ENCODE peak calls at places on chromosomes 7 and 10, in six cellular contexts. Q is progenitor cell of endocrine pancreas; O is stimulated activated CD4-positive, alpha-beta T cell treated with anti-CD3 and anti-CD28 coated beads, Interleukin-2, amount 100 ng/mL, for 48 hours; P is GM12892; L is AML-193; R is HT1080. Y is an unnamed sample.

GRCh38 chr7:107592361-107593024 is 12.4 kb downstream of the BCAP29 start:
- DNase-seq in L (no peak), R (no peak), Q (no peak), O (no peak), P (no peak), Y (no peak)

GRCh38 chr7:151368136-151368571 is 26.5 kb downstream of the NUB1 start:
- DNase-seq in L (peak), R (peak), Q (peak), P (peak), O (peak), Y (peak)

GRCh38 chr7:18958627-18959026 is 158.8 kb downstream of the TWIST1 start:
- DNase-seq in R (peak), L (no peak), Q (no peak), O (no peak), P (no peak), Y (no peak)

GRCh38 chr7:153087498-153087897 is 327.9 kb downstream of the ACTR3B start:
- DNase-seq in O (no peak), Q (no peak), P (no peak), L (no peak), R (no peak), Y (no peak)

GRCh38 chr7:101945034-101945758 is 127.8 kb downstream of the CUX1 start:
- DNase-seq in O (no peak), R (no peak), L (no peak), P (no peak), Q (no peak), Y (no peak)

GRCh38 chr10:24901686-24902399 is 50.6 kb downstream of the PRTFDC1 start:
- DNase-seq in P (no peak), Q (no peak), L (no peak), R (peak), O (no peak), Y (no peak)

GRCh38 chr7:106392144-106392543 is 107.4 kb upstream of the NAMPT start:
- DNase-seq in Q (no peak), R (no peak), O (no peak), L (no peak), P (no peak), Y (no peak)

GRCh38 chr10:79356104-79356503 is 8.8 kb downstream of the PPIF start:
- DNase-seq in O (no peak), Q (no peak), L (peak), P (no peak), R (no peak), Y (no peak)

GRCh38 chr10:79105164-79105739 is 36.5 kb downstream of the ZMIZ1 start:
- DNase-seq in R (no peak), O (no peak), P (no peak), Q (no peak), L (no peak), Y (no peak)

GRCh38 chr7:41885748-41886147 is 182.9 kb upstream of the INHBA start:
- DNase-seq in R (peak), O (no peak), Q (no peak), L (no peak), P (no peak), Y (no peak)

GRCh38 chr10:88342733-88343310 is 240.3 kb downstream of the RNLS start:
- DNase-seq in R (no peak), P (no peak), L (no peak), Q (no peak), O (no peak), Y (no peak)

GRCh38 chr10:69640196-69640980 is 10.3 kb downstream of the FAM241B start:
- DNase-seq in O (no peak), P (no peak), L (no peak), Q (no peak), R (no peak), Y (no peak)

GRCh38 chr10:13650961-13651360 is 64.2 kb downstream of the PRPF18 start:
- DNase-seq in R (no peak), L (no peak), Q (no peak), O (no peak), P (no peak), Y (no peak)

GRCh38 chr10:16527452-16527851 is 5.8 kb upstream of the C1QL3 start:
- DNase-seq in L (no peak), O (no peak), R (no peak), Q (no peak), P (no peak), Y (no peak)

GRCh38 chr10:93742633-93743349 is 14.9 kb upstream of the LGI1 start:
- DNase-seq in P (no peak), Q (no peak), O (no peak), R (no peak), L (peak), Y (no peak)